ENCODE peak calls at places on chromosomes 16 and 17, in five cellular contexts. I, L, R, N and Z are unnamed samples.

GRCh38 chr17:42050360-42051012 is at the start of gene C17orf113:
- DNase-seq in I (peak; percentile 75), L (no peak), N (peak; percentile 61), R (no peak), Z (peak; percentile 62)

GRCh38 chr17:82901356-82901755 is 61.5 kb upstream of the ZNF750 start:
- DNase-seq in I (no peak), L (no peak), N (no peak), R (no peak), Z (no peak)

GRCh38 chr16:10738231-10739077 is 5.2 kb upstream of the NUBP1 start:
- DNase-seq in N (peak; percentile 34), I (peak; percentile 90), L (no peak), R (no peak), Z (peak; percentile 48)

GRCh38 chr17:4365628-4366311 is 705 bp downstream of the UBE2G1 start:
- DNase-seq in N (peak; percentile 44), R (peak; percentile 74), L (no peak), I (peak; percentile 43), Z (no peak)

GRCh38 chr17:55348749-55349354 is 72.8 kb downstream of the MMD start:
- DNase-seq in N (peak; percentile 49), I (peak; percentile 78), R (no peak), L (no peak), Z (peak; percentile 63)

GRCh38 chr17:38325221-38325851 is 18.4 kb downstream of the GPR179 start:
- DNase-seq in N (no peak), R (no peak), L (no peak), I (peak; percentile 22), Z (no peak)

GRCh38 chr16:84907575-84907974 is 87.8 kb downstream of the CRISPLD2 start:
- DNase-seq in I (no peak), R (no peak), N (peak; percentile 38), L (no peak), Z (no peak)

GRCh38 chr16:56662357-56663354 is 4.9 kb downstream of the MT1F start:
- DNase-seq in I (no peak), L (no peak), N (no peak), R (no peak), Z (no peak)

GRCh38 chr16:4025428-4025827 is 90.8 kb downstream of the ADCY9 start:
- DNase-seq in L (no peak), R (no peak), N (no peak), I (no peak), Z (no peak)

GRCh38 chr17:1200440-1200839 is 20.7 kb upstream of the ABR start:
- DNase-seq in L (no peak), N (no peak), R (no peak), I (peak; percentile 19), Z (no peak)

GRCh38 chr16:18799500-18799899 is 1.8 kb downstream of the ARL6IP1 start:
- DNase-seq in R (no peak), L (no peak), I (no peak), N (no peak), Z (no peak)

GRCh38 chr16:75288596-75289120 is 37.2 kb upstream of the BCAR1 start:
- DNase-seq in I (no peak), N (no peak), L (no peak), R (no peak), Z (no peak)

GRCh38 chr17:62855136-62855535 is 47.0 kb upstream of the MARCHF10 start:
- DNase-seq in R (no peak), L (no peak), I (no peak), N (no peak), Z (no peak)

GRCh38 chr16:69071036-69071435 is 34.4 kb upstream of the HAS3 start:
- DNase-seq in R (no peak), I (no peak), N (no peak), L (no peak), Z (no peak)

GRCh38 chr16:64089697-64090096 is 1032.2 kb downstream of the CDH11 start:
- DNase-seq in R (no peak), N (no peak), L (no peak), I (peak; percentile 2), Z (no peak)

DNA sequence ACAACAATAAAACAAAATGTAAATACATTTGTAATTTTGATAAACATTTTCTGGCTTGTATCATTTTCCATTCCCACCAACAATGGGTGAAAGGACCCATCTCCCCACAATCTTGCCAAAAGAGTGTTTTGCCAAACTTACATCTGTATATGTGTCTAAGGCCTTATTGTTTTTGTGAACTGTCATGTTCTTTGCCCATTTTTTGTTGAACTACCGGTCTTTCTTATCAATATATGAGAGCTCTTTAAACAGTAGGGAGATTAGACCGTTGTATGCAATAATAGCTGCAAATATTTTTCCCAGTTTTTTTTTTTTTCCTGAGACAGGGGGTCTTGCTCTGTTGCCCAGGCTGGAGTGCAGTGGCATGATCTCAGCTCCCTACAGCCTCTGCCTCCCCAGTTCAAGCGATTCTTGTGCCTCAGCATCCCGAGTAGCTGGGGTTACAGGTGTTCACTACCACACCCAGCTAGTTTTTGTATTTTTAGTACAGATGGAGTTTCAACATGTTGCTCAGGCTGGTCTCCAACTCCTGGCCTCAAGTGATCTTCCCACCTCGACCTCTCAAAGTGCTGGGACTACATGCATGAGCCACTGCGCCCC is 9.6 kb upstream of the STX4 start:
- DNase-seq in R (no peak), N (no peak), L (no peak), I (no peak), Z (no peak)
- TF ChIP-seq EP300 in R (no peak), N (no peak), L (no peak), I (no peak), Z (no peak)

GRCh38 chr17:36601303-36602029 is at the start of gene MRM1:
- DNase-seq in R (peak; percentile 94), L (peak; percentile 90), I (peak; percentile 97), N (peak; percentile 95), Z (peak; percentile 94)
- TF ChIP-seq EP300 in R (no peak), L (no peak), I (no peak), N (no peak), Z (no peak)

GRCh38 chr17:81400154-81400938 is 5.1 kb downstream of the BAHCC1 start:
- DNase-seq in L (no peak), R (no peak), N (no peak), I (peak; percentile 70), Z (peak; percentile 56)

GRCh38 chr17:81399481-81400153 is 4.4 kb downstream of the BAHCC1 start:
- DNase-seq in N (no peak), R (no peak), L (no peak), I (peak; percentile 44), Z (no peak)

GRCh38 chr17:81397314-81398169 is 2.3 kb downstream of the BAHCC1 start:
- DNase-seq in R (no peak), L (no peak), I (no peak), N (peak; percentile 47), Z (peak; percentile 74)

GRCh38 chr17:81398170-81398854 is 3.1 kb downstream of the BAHCC1 start:
- DNase-seq in N (peak; percentile 55), R (no peak), L (no peak), I (no peak), Z (no peak)

GRCh38 chr17:81398855-81399451 is 3.7 kb downstream of the BAHCC1 start:
- DNase-seq in L (no peak), I (peak; percentile 58), R (no peak), N (no peak), Z (no peak)
- TF ChIP-seq EP300 in L (no peak), I (no peak), R (no peak), N (no peak), Z (no peak)

GRCh38 chr16:72198641-72199250 is 26.8 kb upstream of the PMFBP1 start:
- DNase-seq in I (no peak), R (no peak), L (no peak), N (no peak), Z (no peak)

GRCh38 chr16:72199938-72200337 is 28.0 kb upstream of the PMFBP1 start:
- DNase-seq in N (no peak), I (no peak), L (no peak), R (no peak), Z (no peak)

GRCh38 chr16:72197556-72197955 is 25.6 kb upstream of the PMFBP1 start:
- DNase-seq in N (no peak), R (no peak), L (no peak), I (no peak), Z (no peak)

GRCh38 chr16:72195609-72196008 is 23.7 kb upstream of the PMFBP1 start:
- DNase-seq in R (no peak), N (no peak), I (no peak), L (peak; percentile 7), Z (no peak)

DNA sequence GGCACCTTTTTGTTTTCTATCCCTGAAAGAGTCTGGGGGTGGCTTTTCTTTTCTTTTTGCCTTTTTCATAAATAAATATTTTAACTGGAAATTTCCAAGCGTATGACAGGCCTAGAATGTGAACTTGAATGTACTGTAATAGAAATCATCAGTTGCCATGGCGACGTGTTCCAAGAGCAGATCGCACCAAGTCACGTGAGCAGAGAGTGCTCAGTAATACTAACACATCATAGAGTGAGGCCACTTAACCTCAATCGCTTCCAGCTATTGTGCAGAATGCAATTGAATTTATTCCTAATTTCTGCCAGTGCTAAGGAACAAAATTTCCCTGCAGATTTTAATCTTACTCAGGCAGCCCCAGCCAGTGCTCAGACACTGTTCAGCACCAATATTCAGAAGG is 26.1 kb upstream of the PMFBP1 start:
- DNase-seq in R (no peak), L (no peak), I (no peak), N (no peak), Z (no peak)
- TF ChIP-seq EP300 in R (no peak), L (no peak), I (no peak), N (no peak), Z (no peak)